ENCODE peak calls at places on chromosomes 6 and 20, in eight cellular contexts. One of them, this sample, is unnamed. For H3K4me1 and H3K36me3, the result is how much of the 10 kb centered on the place peaks cover.

GRCh38 chr20:5495939-5496338 is 179.2 kb upstream of the PROKR2 start:
- DNase-seq in ovary: no peak
- DNase-seq in upper lobe of right lung: no peak
- DNase-seq in upper lobe of left lung: no peak
- DNase-seq in cardiac muscle cell: no peak
- DNase-seq in H1: no peak
- DNase-seq in SK-N-SH: no peak
- DNase-seq in uterus: no peak
- DNase-seq in this sample: no peak

GRCh38 chr6:44126320-44127149 is 717 bp downstream of the MRPL14 start:
- DNase-seq in upper lobe of right lung: peak
- DNase-seq in cardiac muscle cell: peak
- DNase-seq in SK-N-SH: peak
- DNase-seq in upper lobe of left lung: peak
- DNase-seq in H1: peak
- DNase-seq in uterus: peak
- DNase-seq in ovary: peak
- DNase-seq in this sample: peak

GRCh38 chr20:41014557-41015088 is 14.0 kb upstream of the TOP1 start:
- DNase-seq in upper lobe of left lung: no peak
- DNase-seq in H1: no peak
- DNase-seq in cardiac muscle cell: no peak
- DNase-seq in ovary: no peak
- DNase-seq in SK-N-SH: no peak
- DNase-seq in upper lobe of right lung: no peak
- DNase-seq in uterus: no peak
- DNase-seq in this sample: no peak

GRCh38 chr6:36984581-36985383 is 1.2 kb downstream of the MTCH1 start:
- DNase-seq in H1: peak
- DNase-seq in SK-N-SH: peak
- DNase-seq in uterus: peak
- DNase-seq in cardiac muscle cell: peak
- DNase-seq in ovary: peak
- DNase-seq in upper lobe of left lung: no peak
- DNase-seq in upper lobe of right lung: peak
- DNase-seq in this sample: no peak

GRCh38 chr6:168103036-168103830 is 24.2 kb upstream of the FRMD1 start:
- DNase-seq in SK-N-SH: no peak
- DNase-seq in H1: no peak
- DNase-seq in uterus: no peak
- DNase-seq in upper lobe of left lung: no peak
- DNase-seq in upper lobe of right lung: peak
- DNase-seq in ovary: no peak
- DNase-seq in cardiac muscle cell: no peak
- DNase-seq in this sample: no peak

GRCh38 chr6:123855493-123855892 is 51.8 kb downstream of the NKAIN2 start:
- DNase-seq in cardiac muscle cell: no peak
- DNase-seq in H1: no peak
- DNase-seq in upper lobe of right lung: no peak
- DNase-seq in uterus: no peak
- DNase-seq in upper lobe of left lung: no peak
- DNase-seq in SK-N-SH: no peak
- DNase-seq in ovary: no peak
- DNase-seq in this sample: no peak

GRCh38 chr20:16189371-16189770 is 383.9 kb downstream of the KIF16B start:
- DNase-seq in upper lobe of right lung: no peak
- DNase-seq in upper lobe of left lung: no peak
- DNase-seq in SK-N-SH: no peak
- DNase-seq in H1: no peak
- DNase-seq in uterus: no peak
- DNase-seq in ovary: no peak
- DNase-seq in cardiac muscle cell: peak
- DNase-seq in this sample: no peak

GRCh38 chr6:52352239-52353008 is 9.5 kb upstream of the PAQR8 start:
- DNase-seq in ovary: no peak
- DNase-seq in uterus: no peak
- DNase-seq in upper lobe of right lung: peak
- DNase-seq in upper lobe of left lung: no peak
- DNase-seq in SK-N-SH: no peak
- DNase-seq in cardiac muscle cell: no peak
- DNase-seq in H1: no peak
- DNase-seq in this sample: no peak

GRCh38 chr20:46694484-46694883 is 5.2 kb upstream of the TP53RK start:
- DNase-seq in cardiac muscle cell: peak
- DNase-seq in upper lobe of left lung: no peak
- DNase-seq in uterus: no peak
- DNase-seq in H1: no peak
- DNase-seq in SK-N-SH: no peak
- DNase-seq in upper lobe of right lung: no peak
- DNase-seq in ovary: no peak
- DNase-seq in this sample: no peak

GRCh38 chr20:53387983-53388675 is 205.5 kb downstream of the ZNF217 start:
- DNase-seq in SK-N-SH: no peak
- DNase-seq in cardiac muscle cell: no peak
- DNase-seq in upper lobe of left lung: no peak
- DNase-seq in upper lobe of right lung: no peak
- DNase-seq in ovary: no peak
- DNase-seq in uterus: no peak
- DNase-seq in H1: no peak
- DNase-seq in this sample: no peak

GRCh38 chr6:109460161-109460830 is 4.7 kb upstream of the MICAL1 start:
- DNase-seq in uterus: no peak
- DNase-seq in upper lobe of right lung: no peak
- DNase-seq in upper lobe of left lung: no peak
- DNase-seq in H1: no peak
- DNase-seq in SK-N-SH: no peak
- DNase-seq in ovary: no peak
- DNase-seq in cardiac muscle cell: no peak
- DNase-seq in this sample: no peak
- H3K4me1 ChIP-seq in uterus: under half
- H3K4me1 ChIP-seq in upper lobe of right lung: under half
- H3K4me1 ChIP-seq in upper lobe of left lung: under half
- H3K4me1 ChIP-seq in H1: under half
- H3K4me1 ChIP-seq in SK-N-SH: under half
- H3K4me1 ChIP-seq in ovary: under half
- H3K4me1 ChIP-seq in cardiac muscle cell: under half
- H3K4me1 ChIP-seq in this sample: under half

DNA sequence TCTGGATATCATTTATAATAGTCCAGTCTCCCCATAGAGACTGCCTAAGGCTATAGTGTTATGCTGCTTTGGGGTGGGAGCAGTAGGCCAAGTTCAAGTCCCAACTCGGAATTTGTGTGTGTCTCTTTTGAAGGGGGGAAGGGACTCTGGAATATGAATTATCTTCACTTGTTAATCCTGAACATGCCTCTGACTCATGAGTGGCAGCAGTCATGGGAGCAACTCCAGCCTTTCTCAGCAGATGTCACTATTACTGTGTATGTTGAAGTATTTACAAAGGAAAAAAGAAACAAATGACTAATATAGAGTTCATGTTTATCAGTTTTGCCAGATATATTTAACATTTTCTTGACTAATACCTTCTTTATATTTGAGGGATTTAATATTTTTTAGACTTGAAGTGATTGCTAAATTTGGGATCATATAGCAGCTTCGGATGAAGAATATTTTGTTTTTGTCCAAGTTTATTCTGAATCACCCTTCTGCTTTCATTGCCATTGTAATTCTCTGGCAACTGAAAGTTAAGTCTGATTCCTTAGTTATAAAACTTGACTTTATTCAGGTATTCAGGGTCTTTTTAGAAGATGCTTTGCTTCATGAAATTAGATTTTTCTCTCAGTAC is 23.4 kb downstream of the FAM217A start:
- DNase-seq in upper lobe of left lung: no peak
- DNase-seq in H1: no peak
- DNase-seq in upper lobe of right lung: no peak
- DNase-seq in SK-N-SH: peak
- DNase-seq in cardiac muscle cell: no peak
- DNase-seq in ovary: no peak
- DNase-seq in uterus: no peak
- DNase-seq in this sample: no peak
- H3K36me3 ChIP-seq in upper lobe of left lung: half or more
- H3K36me3 ChIP-seq in H1: half or more
- H3K36me3 ChIP-seq in upper lobe of right lung: half or more
- H3K36me3 ChIP-seq in SK-N-SH: half or more
- H3K36me3 ChIP-seq in cardiac muscle cell: half or more
- H3K36me3 ChIP-seq in ovary: under half
- H3K36me3 ChIP-seq in uterus: under half
- H3K36me3 ChIP-seq in this sample: under half

GRCh38 chr6:96499781-96500180 is 21.8 kb upstream of the UFL1 start:
- DNase-seq in cardiac muscle cell: no peak
- DNase-seq in upper lobe of left lung: no peak
- DNase-seq in uterus: no peak
- DNase-seq in upper lobe of right lung: no peak
- DNase-seq in ovary: no peak
- DNase-seq in H1: no peak
- DNase-seq in SK-N-SH: no peak
- DNase-seq in this sample: no peak
- TF ChIP-seq CTCF in cardiac muscle cell: no peak
- TF ChIP-seq CTCF in upper lobe of left lung: no peak
- TF ChIP-seq CTCF in uterus: no peak
- TF ChIP-seq CTCF in upper lobe of right lung: no peak
- TF ChIP-seq CTCF in ovary: no peak
- TF ChIP-seq CTCF in H1: no peak
- TF ChIP-seq CTCF in SK-N-SH: no peak
- TF ChIP-seq CTCF in this sample: no peak

GRCh38 chr6:164396071-164397047 is 913.0 kb downstream of the C6orf118 start:
- DNase-seq in H1: no peak
- DNase-seq in uterus: no peak
- DNase-seq in ovary: no peak
- DNase-seq in upper lobe of right lung: no peak
- DNase-seq in cardiac muscle cell: no peak
- DNase-seq in upper lobe of left lung: no peak
- DNase-seq in SK-N-SH: no peak
- DNase-seq in this sample: no peak

GRCh38 chr6:164404802-164405488 is 904.5 kb downstream of the C6orf118 start:
- DNase-seq in H1: no peak
- DNase-seq in cardiac muscle cell: no peak
- DNase-seq in uterus: no peak
- DNase-seq in upper lobe of right lung: no peak
- DNase-seq in upper lobe of left lung: no peak
- DNase-seq in ovary: no peak
- DNase-seq in SK-N-SH: no peak
- DNase-seq in this sample: no peak

GRCh38 chr6:164398647-164399046 is 910.8 kb downstream of the C6orf118 start:
- DNase-seq in H1: no peak
- DNase-seq in SK-N-SH: no peak
- DNase-seq in cardiac muscle cell: no peak
- DNase-seq in uterus: no peak
- DNase-seq in upper lobe of left lung: no peak
- DNase-seq in ovary: no peak
- DNase-seq in upper lobe of right lung: no peak
- DNase-seq in this sample: no peak

GRCh38 chr6:164401871-164402270 is 907.5 kb downstream of the C6orf118 start:
- DNase-seq in cardiac muscle cell: no peak
- DNase-seq in upper lobe of right lung: no peak
- DNase-seq in ovary: no peak
- DNase-seq in H1: no peak
- DNase-seq in SK-N-SH: no peak
- DNase-seq in upper lobe of left lung: no peak
- DNase-seq in uterus: no peak
- DNase-seq in this sample: no peak
- H3K4me1 ChIP-seq in cardiac muscle cell: under half
- H3K4me1 ChIP-seq in upper lobe of right lung: under half
- H3K4me1 ChIP-seq in ovary: under half
- H3K4me1 ChIP-seq in H1: under half
- H3K4me1 ChIP-seq in SK-N-SH: under half
- H3K4me1 ChIP-seq in upper lobe of left lung: under half
- H3K4me1 ChIP-seq in uterus: under half
- H3K4me1 ChIP-seq in this sample: under half

DNA sequence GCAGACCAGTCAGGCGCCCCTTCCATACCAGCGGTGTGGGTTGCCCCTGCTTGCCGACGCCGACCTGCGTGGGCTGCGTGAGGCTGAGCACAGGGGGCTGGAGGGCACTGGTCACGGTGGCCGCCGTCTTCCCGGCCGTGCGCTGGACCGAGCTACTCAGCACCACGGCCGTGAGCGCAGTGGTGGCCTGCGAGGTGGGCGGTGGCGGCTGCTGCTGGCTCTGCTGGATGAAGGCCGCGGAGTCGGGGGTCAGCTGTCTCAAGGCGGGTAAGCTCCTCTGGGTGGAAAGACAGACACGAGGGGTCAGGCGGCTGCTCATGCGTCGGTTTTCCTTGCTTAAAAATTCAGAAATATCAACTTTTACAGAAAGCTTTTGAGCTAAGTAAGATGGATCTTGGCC is 59.2 kb downstream of the TAF4 start:
- DNase-seq in upper lobe of right lung: no peak
- DNase-seq in ovary: no peak
- DNase-seq in H1: no peak
- DNase-seq in SK-N-SH: no peak
- DNase-seq in upper lobe of left lung: peak
- DNase-seq in uterus: no peak
- DNase-seq in cardiac muscle cell: no peak
- DNase-seq in this sample: no peak
- H3K36me3 ChIP-seq in upper lobe of right lung: half or more
- H3K36me3 ChIP-seq in ovary: under half
- H3K36me3 ChIP-seq in H1: half or more
- H3K36me3 ChIP-seq in SK-N-SH: under half
- H3K36me3 ChIP-seq in upper lobe of left lung: half or more
- H3K36me3 ChIP-seq in uterus: under half
- H3K36me3 ChIP-seq in cardiac muscle cell: under half
- H3K36me3 ChIP-seq in this sample: under half

GRCh38 chr6:162772466-162772865 is 44.7 kb downstream of the PACRG start:
- DNase-seq in upper lobe of right lung: no peak
- DNase-seq in upper lobe of left lung: no peak
- DNase-seq in SK-N-SH: no peak
- DNase-seq in uterus: no peak
- DNase-seq in H1: no peak
- DNase-seq in ovary: no peak
- DNase-seq in cardiac muscle cell: no peak
- DNase-seq in this sample: no peak

GRCh38 chr6:162770136-162770535 is 42.4 kb downstream of the PACRG start:
- DNase-seq in ovary: no peak
- DNase-seq in upper lobe of left lung: no peak
- DNase-seq in SK-N-SH: no peak
- DNase-seq in H1: no peak
- DNase-seq in cardiac muscle cell: no peak
- DNase-seq in uterus: no peak
- DNase-seq in upper lobe of right lung: no peak
- DNase-seq in this sample: no peak

GRCh38 chr6:162765251-162765650 is 37.5 kb downstream of the PACRG start:
- DNase-seq in SK-N-SH: no peak
- DNase-seq in upper lobe of right lung: no peak
- DNase-seq in uterus: no peak
- DNase-seq in upper lobe of left lung: no peak
- DNase-seq in ovary: no peak
- DNase-seq in cardiac muscle cell: no peak
- DNase-seq in H1: no peak
- DNase-seq in this sample: no peak

GRCh38 chr6:162773996-162774395 is 46.2 kb downstream of the PACRG start:
- DNase-seq in H1: no peak
- DNase-seq in SK-N-SH: peak
- DNase-seq in ovary: no peak
- DNase-seq in uterus: no peak
- DNase-seq in upper lobe of right lung: no peak
- DNase-seq in cardiac muscle cell: no peak
- DNase-seq in upper lobe of left lung: no peak
- DNase-seq in this sample: no peak

DNA sequence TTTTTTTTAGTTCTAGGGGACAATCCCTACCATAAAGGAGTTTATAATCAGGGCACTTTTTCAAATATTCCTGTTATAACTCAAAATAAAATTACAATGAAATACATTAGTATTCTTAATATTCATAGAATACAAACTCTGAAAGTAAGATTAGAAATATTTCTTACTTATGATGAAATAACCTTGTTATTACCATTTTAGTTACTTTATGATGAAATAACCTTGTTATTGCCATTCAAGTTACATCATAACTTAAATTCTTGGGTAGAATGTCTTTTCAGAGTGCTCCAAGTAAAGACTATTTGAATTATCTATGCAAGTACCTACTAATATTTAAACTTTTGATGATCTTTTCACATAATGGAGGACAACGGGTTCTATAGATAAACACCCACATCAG is 43.2 kb downstream of the PACRG start:
- DNase-seq in upper lobe of left lung: no peak
- DNase-seq in cardiac muscle cell: no peak
- DNase-seq in SK-N-SH: no peak
- DNase-seq in upper lobe of right lung: no peak
- DNase-seq in ovary: no peak
- DNase-seq in uterus: no peak
- DNase-seq in H1: no peak
- DNase-seq in this sample: no peak
- TF ChIP-seq CTCF in upper lobe of left lung: no peak
- TF ChIP-seq CTCF in cardiac muscle cell: no peak
- TF ChIP-seq CTCF in SK-N-SH: no peak
- TF ChIP-seq CTCF in upper lobe of right lung: no peak
- TF ChIP-seq CTCF in ovary: no peak
- TF ChIP-seq CTCF in uterus: no peak
- TF ChIP-seq CTCF in H1: no peak
- TF ChIP-seq CTCF in this sample: no peak

This sample was measured in mucosa of descending colon.